ENCODE peak calls at places on chromosomes 1 and 21, in eight cellular contexts. I is aorta, W is neural progenitor cell, N is left ventricle myocardium inferior, U is ovary, J is psoas muscle, O is colonic mucosa, L is Panc1. B is an unnamed sample. For H3K4me1, the result is how much of the 10 kb centered on the place peaks cover.

GRCh38 chr21:45550552-45551210 is 8.4 kb upstream of the SLC19A1 start:
- DNase-seq in I (peak), N (peak), O (no peak), J (peak), U (no peak), L (no peak), W (no peak), B (no peak)

GRCh38 chr1:216849141-216849540 is 125.9 kb upstream of the ESRRG start:
- DNase-seq in I (no peak), W (no peak), L (no peak), O (no peak), N (no peak), J (no peak), U (no peak), B (no peak)

GRCh38 chr1:155158991-155159390 is 14.1 kb downstream of the KRTCAP2 start:
- DNase-seq in W (no peak), I (no peak), U (no peak), O (no peak), L (no peak), N (no peak), J (no peak), B (no peak)

GRCh38 chr21:45289655-45290515 is 2.2 kb upstream of the POFUT2 start:
- DNase-seq in J (no peak), U (no peak), I (no peak), L (no peak), W (no peak), N (no peak), O (no peak), B (peak)

GRCh38 chr1:24540906-24541710 is 14.8 kb upstream of the NCMAP start:
- DNase-seq in N (no peak), W (no peak), I (no peak), J (no peak), U (no peak), O (peak), L (peak), B (no peak)

GRCh38 chr1:53398585-53399365 is 60.4 kb upstream of the DMRTB1 start:
- DNase-seq in I (no peak), O (no peak), U (no peak), N (no peak), J (no peak), L (no peak), W (no peak), B (no peak)

GRCh38 chr1:228012555-228012954 is 5.8 kb downstream of the WNT3A start:
- DNase-seq in U (no peak), I (peak), O (no peak), W (no peak), J (no peak), L (no peak), N (no peak), B (no peak)

GRCh38 chr1:176165573-176165972 is 41.5 kb downstream of the COP1 start:
- DNase-seq in W (no peak), N (no peak), U (no peak), J (no peak), I (no peak), O (no peak), L (no peak), B (no peak)

GRCh38 chr1:58861510-58861909 is 77.7 kb upstream of the JUN start:
- DNase-seq in I (no peak), O (no peak), U (no peak), L (no peak), W (no peak), J (no peak), N (no peak), B (no peak)

GRCh38 chr1:151011154-151011850 is 3.1 kb downstream of the PRUNE1 start:
- DNase-seq in I (no peak), O (no peak), L (no peak), U (no peak), W (no peak), N (no peak), J (no peak), B (no peak)

DNA sequence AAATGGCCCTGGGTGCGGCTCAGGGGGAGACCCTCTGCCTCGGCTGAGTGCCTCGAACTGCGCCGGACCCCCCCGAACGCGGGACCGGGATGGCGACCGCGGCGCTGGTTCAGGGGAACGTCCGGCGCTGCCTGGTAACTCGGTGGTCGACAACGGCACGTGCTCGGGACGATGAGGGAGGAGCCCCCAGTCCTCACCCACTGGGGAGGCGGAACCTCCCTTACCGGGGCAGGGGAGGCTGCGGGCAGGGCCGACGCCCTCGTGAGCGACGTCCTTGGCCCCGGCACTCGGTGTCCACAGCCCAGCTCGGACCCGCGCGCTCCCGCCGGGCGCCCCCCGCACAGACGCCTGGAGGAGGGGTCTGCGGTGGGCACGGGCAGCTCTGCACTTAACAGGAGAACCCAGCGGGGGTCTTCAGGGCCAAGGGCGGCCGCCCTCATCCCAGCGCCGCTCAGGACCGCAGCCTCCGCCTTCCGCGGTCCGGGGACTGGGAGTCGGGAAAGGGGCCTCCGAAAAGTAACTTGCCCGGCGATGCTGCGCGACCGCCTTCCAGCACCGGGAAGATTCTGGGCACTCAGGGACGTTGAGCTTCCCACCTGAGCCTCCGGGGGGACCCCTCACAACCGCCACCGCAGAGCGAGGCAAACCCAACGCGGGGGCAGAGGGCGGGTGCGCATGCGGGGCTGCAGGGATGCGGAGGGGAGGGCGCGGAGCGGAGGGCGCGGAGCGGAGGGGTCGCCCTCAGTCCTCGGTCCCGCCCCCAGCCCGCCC is 1.7 kb downstream of the HES4 start:
- DNase-seq in O (no peak), N (no peak), I (no peak), L (no peak), J (peak), W (peak), U (no peak), B (peak)
- H3K4me3 ChIP-seq in O (peak), N (peak), I (peak), L (peak), J (peak), W (peak), U (peak), B (no peak)

GRCh38 chr1:205744403-205744802 is 5.6 kb downstream of the NUCKS1 start:
- DNase-seq in N (no peak), W (no peak), J (no peak), O (no peak), L (no peak), I (no peak), U (no peak), B (no peak)
- H3K4me1 ChIP-seq in N (half or more), W (under half), J (under half), O (under half), L (under half), I (under half), U (under half), B (under half)

DNA sequence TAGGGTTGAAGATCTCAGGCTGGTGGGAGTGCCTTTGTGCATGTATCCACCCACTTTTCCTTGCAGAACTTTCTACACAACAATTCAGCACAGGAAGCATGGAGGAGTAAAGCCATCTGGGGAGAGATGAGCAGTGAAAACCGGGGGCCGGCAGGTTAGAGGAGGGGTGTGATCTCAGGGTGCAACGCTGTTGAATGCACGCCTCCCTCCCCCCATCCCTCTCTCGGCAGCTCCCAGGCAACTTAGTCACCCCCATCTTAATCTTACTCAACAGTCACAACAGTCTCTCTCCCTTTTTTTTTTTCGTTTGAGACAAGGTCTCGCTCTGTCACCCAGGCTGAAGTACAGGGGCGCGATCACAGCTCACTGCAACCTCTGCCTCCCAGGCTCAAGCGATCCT is 16.6 kb upstream of the ABCG1 start:
- DNase-seq in O (no peak), W (no peak), N (no peak), J (no peak), I (no peak), U (no peak), L (no peak), B (no peak)
- H3K4me3 ChIP-seq in O (no peak), W (no peak), N (no peak), J (no peak), I (no peak), U (no peak), L (no peak), B (no peak)

GRCh38 chr1:246709845-246710244 is 14.4 kb upstream of the SCCPDH start:
- DNase-seq in L (no peak), J (no peak), I (no peak), O (peak), W (no peak), N (no peak), U (no peak), B (no peak)

GRCh38 chr1:246703581-246703980 is 20.6 kb upstream of the SCCPDH start:
- DNase-seq in U (no peak), O (peak), W (no peak), I (no peak), N (no peak), J (no peak), L (no peak), B (no peak)

GRCh38 chr1:246708166-246708565 is 16.0 kb upstream of the SCCPDH start:
- DNase-seq in O (no peak), U (no peak), I (no peak), J (no peak), N (no peak), W (no peak), L (no peak), B (no peak)

GRCh38 chr1:246709196-246709595 is 15.0 kb upstream of the SCCPDH start:
- DNase-seq in J (no peak), O (no peak), W (no peak), N (no peak), L (no peak), U (no peak), I (no peak), B (no peak)

DNA sequence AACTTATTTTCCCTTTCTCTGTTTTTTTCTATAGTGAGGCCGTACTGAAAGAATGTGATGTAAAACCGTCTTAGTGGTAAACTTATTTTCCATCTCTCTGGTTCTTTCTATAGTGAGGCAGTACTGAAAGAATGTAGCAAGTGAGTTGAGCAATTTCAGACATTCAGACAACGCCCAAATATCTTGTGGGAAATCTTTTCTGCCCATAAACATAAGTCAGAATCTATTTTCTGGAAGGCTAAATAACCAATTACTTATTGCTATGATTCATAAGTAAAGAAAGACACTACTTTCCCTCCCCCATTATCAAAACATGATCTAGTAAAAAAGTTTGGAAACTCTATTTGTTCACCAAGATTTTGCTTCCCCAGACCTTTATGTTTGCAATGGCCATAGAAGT is 18.8 kb upstream of the SCCPDH start:
- DNase-seq in W (no peak), N (no peak), O (no peak), J (no peak), U (no peak), I (no peak), L (no peak), B (no peak)
- H3K4me1 ChIP-seq in W (under half), N (under half), O (under half), J (under half), U (under half), I (under half), L (under half), B (under half)

GRCh38 chr1:214331180-214331579 is 50.2 kb downstream of the SMYD2 start:
- DNase-seq in W (no peak), L (no peak), U (no peak), N (peak), J (no peak), O (no peak), I (no peak), B (no peak)
- H3K4me3 ChIP-seq in W (no peak), L (no peak), U (no peak), N (no peak), J (no peak), O (no peak), I (no peak), B (no peak)

GRCh38 chr21:42806489-42807140 is 72.7 kb downstream of the WDR4 start:
- DNase-seq in W (peak), N (no peak), L (no peak), U (no peak), J (no peak), I (no peak), O (peak), B (no peak)
- H3K4me1 ChIP-seq in W (half or more), N (under half), L (under half), U (under half), J (under half), I (under half), O (under half), B (under half)

B was measured in BE2C.